ENCODE peak calls at places on chromosome 12, in seven cellular contexts. One of them, this sample, is unnamed.

GRCh38 chr12:17215754-17216153 is 609.8 kb upstream of the LMO3 start:
- DNase-seq in astrocyte of the spinal cord: no peak
- DNase-seq in Panc1: no peak
- DNase-seq in prostate gland: no peak
- DNase-seq in IMR-90: no peak
- DNase-seq in Calu3: peak; percentile 18
- DNase-seq in fibroblast of pulmonary artery: no peak
- DNase-seq in this sample: no peak

GRCh38 chr12:121787063-121787774 is 6.3 kb downstream of the RHOF start:
- DNase-seq in astrocyte of the spinal cord: no peak
- DNase-seq in Panc1: no peak
- DNase-seq in prostate gland: no peak
- DNase-seq in IMR-90: no peak
- DNase-seq in Calu3: peak; percentile 50
- DNase-seq in fibroblast of pulmonary artery: no peak
- DNase-seq in this sample: no peak

GRCh38 chr12:58544281-58544680 is 376.0 kb downstream of the LRIG3 start:
- DNase-seq in astrocyte of the spinal cord: no peak
- DNase-seq in Panc1: no peak
- DNase-seq in prostate gland: no peak
- DNase-seq in IMR-90: no peak
- DNase-seq in Calu3: no peak
- DNase-seq in fibroblast of pulmonary artery: no peak
- DNase-seq in this sample: no peak

GRCh38 chr12:96698965-96699364 is 208.1 kb upstream of the NEDD1 start:
- DNase-seq in astrocyte of the spinal cord: no peak
- DNase-seq in Panc1: no peak
- DNase-seq in prostate gland: no peak
- DNase-seq in IMR-90: no peak
- DNase-seq in Calu3: no peak
- DNase-seq in fibroblast of pulmonary artery: no peak
- DNase-seq in this sample: no peak

GRCh38 chr12:112433551-112433950 is 14.8 kb downstream of the PTPN11 start:
- DNase-seq in astrocyte of the spinal cord: no peak
- DNase-seq in Panc1: no peak
- DNase-seq in prostate gland: no peak
- DNase-seq in IMR-90: no peak
- DNase-seq in Calu3: no peak
- DNase-seq in fibroblast of pulmonary artery: no peak
- DNase-seq in this sample: no peak

GRCh38 chr12:46763230-46763629 is 62.6 kb downstream of the SLC38A4 start:
- DNase-seq in astrocyte of the spinal cord: no peak
- DNase-seq in Panc1: no peak
- DNase-seq in prostate gland: no peak
- DNase-seq in IMR-90: no peak
- DNase-seq in Calu3: no peak
- DNase-seq in fibroblast of pulmonary artery: no peak
- DNase-seq in this sample: no peak

GRCh38 chr12:45324391-45324790 is 108.5 kb downstream of the ANO6 start:
- DNase-seq in astrocyte of the spinal cord: no peak
- DNase-seq in Panc1: no peak
- DNase-seq in prostate gland: no peak
- DNase-seq in IMR-90: peak; percentile 28
- DNase-seq in Calu3: no peak
- DNase-seq in fibroblast of pulmonary artery: no peak
- DNase-seq in this sample: no peak

GRCh38 chr12:2648406-2648805 is 146.4 kb upstream of the FKBP4 start:
- DNase-seq in astrocyte of the spinal cord: no peak
- DNase-seq in Panc1: no peak
- DNase-seq in prostate gland: no peak
- DNase-seq in IMR-90: no peak
- DNase-seq in Calu3: no peak
- DNase-seq in fibroblast of pulmonary artery: no peak
- DNase-seq in this sample: no peak

GRCh38 chr12:15522574-15523187 is 200.4 kb downstream of the PTPRO start:
- DNase-seq in astrocyte of the spinal cord: peak; percentile 56
- DNase-seq in Panc1: no peak
- DNase-seq in prostate gland: peak; percentile 11
- DNase-seq in IMR-90: peak; percentile 34
- DNase-seq in Calu3: peak; percentile 21
- DNase-seq in fibroblast of pulmonary artery: peak; percentile 73
- DNase-seq in this sample: no peak

GRCh38 chr12:123075591-123076171 is 75.2 kb downstream of the PITPNM2 start:
- DNase-seq in astrocyte of the spinal cord: peak; percentile 50
- DNase-seq in Panc1: no peak
- DNase-seq in prostate gland: peak; percentile 52
- DNase-seq in IMR-90: no peak
- DNase-seq in Calu3: no peak
- DNase-seq in fibroblast of pulmonary artery: no peak
- DNase-seq in this sample: no peak

GRCh38 chr12:119200601-119201000 is 21.9 kb downstream of the HSPB8 start:
- DNase-seq in astrocyte of the spinal cord: no peak
- DNase-seq in Panc1: no peak
- DNase-seq in prostate gland: no peak
- DNase-seq in IMR-90: no peak
- DNase-seq in Calu3: no peak
- DNase-seq in fibroblast of pulmonary artery: no peak
- DNase-seq in this sample: no peak

GRCh38 chr12:145369-145960 is 68.5 kb downstream of the SLC6A12 start:
- DNase-seq in astrocyte of the spinal cord: no peak
- DNase-seq in Panc1: no peak
- DNase-seq in prostate gland: no peak
- DNase-seq in IMR-90: no peak
- DNase-seq in Calu3: no peak
- DNase-seq in fibroblast of pulmonary artery: no peak
- DNase-seq in this sample: no peak

GRCh38 chr12:20264608-20265114 is 103.7 kb upstream of the PDE3A start:
- DNase-seq in astrocyte of the spinal cord: no peak
- DNase-seq in Panc1: no peak
- DNase-seq in prostate gland: no peak
- DNase-seq in IMR-90: peak; percentile 6
- DNase-seq in Calu3: no peak
- DNase-seq in fibroblast of pulmonary artery: no peak
- DNase-seq in this sample: no peak

GRCh38 chr12:130120012-130120805 is 42.1 kb upstream of the FZD10 start:
- DNase-seq in astrocyte of the spinal cord: no peak
- DNase-seq in Panc1: no peak
- DNase-seq in prostate gland: no peak
- DNase-seq in IMR-90: no peak
- DNase-seq in Calu3: no peak
- DNase-seq in fibroblast of pulmonary artery: no peak
- DNase-seq in this sample: no peak

GRCh38 chr12:124814741-124815613 is 48.7 kb downstream of the SCARB1 start:
- DNase-seq in astrocyte of the spinal cord: no peak
- DNase-seq in Panc1: no peak
- DNase-seq in prostate gland: no peak
- DNase-seq in IMR-90: no peak
- DNase-seq in Calu3: no peak
- DNase-seq in fibroblast of pulmonary artery: no peak
- DNase-seq in this sample: no peak

GRCh38 chr12:69908208-69908607 is 83.2 kb downstream of the MYRFL start:
- DNase-seq in astrocyte of the spinal cord: no peak
- DNase-seq in Panc1: no peak
- DNase-seq in prostate gland: no peak
- DNase-seq in IMR-90: no peak
- DNase-seq in Calu3: no peak
- DNase-seq in fibroblast of pulmonary artery: peak; percentile 85
- DNase-seq in this sample: no peak

GRCh38 chr12:728781-729180 is 23.6 kb upstream of the WNK1 start:
- DNase-seq in astrocyte of the spinal cord: no peak
- DNase-seq in Panc1: no peak
- DNase-seq in prostate gland: no peak
- DNase-seq in IMR-90: no peak
- DNase-seq in Calu3: no peak
- DNase-seq in fibroblast of pulmonary artery: no peak
- DNase-seq in this sample: no peak

GRCh38 chr12:38144601-38145436 is 171.8 kb upstream of the ALG10B start:
- DNase-seq in astrocyte of the spinal cord: no peak
- DNase-seq in Panc1: no peak
- DNase-seq in prostate gland: no peak
- DNase-seq in IMR-90: no peak
- DNase-seq in Calu3: peak; percentile 34
- DNase-seq in fibroblast of pulmonary artery: no peak
- DNase-seq in this sample: no peak

GRCh38 chr12:49019435-49020317 is 1.1 kb upstream of the PRKAG1 start:
- DNase-seq in astrocyte of the spinal cord: peak; percentile 20
- DNase-seq in Panc1: no peak
- DNase-seq in prostate gland: no peak
- DNase-seq in IMR-90: peak; percentile 23
- DNase-seq in Calu3: peak; percentile 46
- DNase-seq in fibroblast of pulmonary artery: peak; percentile 38
- DNase-seq in this sample: peak; percentile 58
- TF ChIP-seq CTCF in astrocyte of the spinal cord: peak; percentile 39
- TF ChIP-seq CTCF in Panc1: no peak
- TF ChIP-seq CTCF in prostate gland: no peak
- TF ChIP-seq CTCF in IMR-90: peak; percentile 41
- TF ChIP-seq CTCF in Calu3: peak; percentile 14
- TF ChIP-seq CTCF in fibroblast of pulmonary artery: peak; percentile 43
- TF ChIP-seq CTCF in this sample: peak; percentile 47

GRCh38 chr12:52125499-52125900 is 46.0 kb downstream of the SMIM41 start:
- DNase-seq in astrocyte of the spinal cord: no peak
- DNase-seq in Panc1: no peak
- DNase-seq in prostate gland: no peak
- DNase-seq in IMR-90: no peak
- DNase-seq in Calu3: no peak
- DNase-seq in fibroblast of pulmonary artery: no peak
- DNase-seq in this sample: no peak

GRCh38 chr12:52130695-52131094 is 51.2 kb downstream of the SMIM41 start:
- DNase-seq in astrocyte of the spinal cord: no peak
- DNase-seq in Panc1: no peak
- DNase-seq in prostate gland: no peak
- DNase-seq in IMR-90: no peak
- DNase-seq in Calu3: no peak
- DNase-seq in fibroblast of pulmonary artery: no peak
- DNase-seq in this sample: no peak

GRCh38 chr12:52126050-52126604 is 46.6 kb downstream of the SMIM41 start:
- DNase-seq in astrocyte of the spinal cord: no peak
- DNase-seq in Panc1: no peak
- DNase-seq in prostate gland: no peak
- DNase-seq in IMR-90: no peak
- DNase-seq in Calu3: no peak
- DNase-seq in fibroblast of pulmonary artery: no peak
- DNase-seq in this sample: no peak

GRCh38 chr12:52127683-52128450 is 48.4 kb downstream of the SMIM41 start:
- DNase-seq in astrocyte of the spinal cord: no peak
- DNase-seq in Panc1: no peak
- DNase-seq in prostate gland: no peak
- DNase-seq in IMR-90: no peak
- DNase-seq in Calu3: no peak
- DNase-seq in fibroblast of pulmonary artery: no peak
- DNase-seq in this sample: no peak

DNA sequence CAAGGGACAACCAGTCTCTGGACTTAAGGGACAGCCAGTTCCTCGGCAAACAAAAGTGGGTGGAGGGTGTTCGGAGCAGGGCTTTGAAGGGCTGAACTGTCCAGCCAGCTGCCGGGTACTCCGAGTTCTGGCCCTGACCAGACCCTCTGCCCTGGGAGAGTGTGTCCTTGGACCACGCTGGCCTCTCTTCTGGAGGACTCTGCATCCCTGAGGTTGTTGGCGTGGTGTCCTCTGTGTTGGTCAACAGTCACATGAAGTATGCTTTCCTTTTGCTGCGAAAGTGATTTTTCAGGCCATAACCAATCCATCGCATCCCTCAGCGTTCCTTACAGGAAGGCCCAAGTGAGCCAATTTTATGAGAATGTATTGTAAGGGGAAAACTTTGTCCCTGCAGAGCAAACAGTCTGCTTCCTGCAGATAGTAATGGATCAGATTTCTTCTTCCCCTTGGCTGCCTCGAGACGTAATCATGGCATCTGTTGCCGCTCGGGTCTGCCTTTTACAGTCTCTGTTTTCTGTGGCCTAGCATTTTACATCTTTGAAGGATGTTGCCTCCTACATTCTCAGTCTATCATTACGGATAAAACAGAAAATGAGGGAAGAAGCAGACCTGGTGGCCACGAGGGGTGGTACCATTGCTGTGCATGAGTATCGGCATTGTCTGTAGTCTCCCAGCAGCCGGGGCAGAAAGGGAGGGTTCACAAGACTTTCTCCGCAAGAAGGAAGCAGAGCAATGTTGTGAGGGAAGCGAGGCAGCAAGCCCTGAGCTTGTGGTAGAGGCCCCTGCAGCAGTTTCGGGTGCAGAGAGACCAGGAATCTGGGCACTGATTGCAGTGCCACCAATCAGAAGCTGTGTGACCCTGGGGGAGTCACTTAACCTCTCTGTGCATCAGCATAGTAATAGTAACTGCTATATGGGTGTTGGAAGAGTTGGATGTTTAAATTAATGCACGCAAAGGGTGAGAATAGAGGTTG is 47.4 kb downstream of the SMIM41 start:
- DNase-seq in astrocyte of the spinal cord: no peak
- DNase-seq in Panc1: no peak
- DNase-seq in prostate gland: peak; percentile 86
- DNase-seq in IMR-90: peak; percentile 39
- DNase-seq in Calu3: no peak
- DNase-seq in fibroblast of pulmonary artery: peak; percentile 62
- DNase-seq in this sample: peak; percentile 2
- TF ChIP-seq CTCF in astrocyte of the spinal cord: no peak
- TF ChIP-seq CTCF in Panc1: no peak
- TF ChIP-seq CTCF in prostate gland: no peak
- TF ChIP-seq CTCF in IMR-90: no peak
- TF ChIP-seq CTCF in Calu3: no peak
- TF ChIP-seq CTCF in fibroblast of pulmonary artery: no peak
- TF ChIP-seq CTCF in this sample: no peak

GRCh38 chr12:82329508-82329907 is 28.7 kb downstream of the CCDC59 start:
- DNase-seq in astrocyte of the spinal cord: no peak
- DNase-seq in Panc1: no peak
- DNase-seq in prostate gland: no peak
- DNase-seq in IMR-90: no peak
- DNase-seq in Calu3: no peak
- DNase-seq in fibroblast of pulmonary artery: no peak
- DNase-seq in this sample: no peak
- TF ChIP-seq CTCF in astrocyte of the spinal cord: no peak
- TF ChIP-seq CTCF in Panc1: no peak
- TF ChIP-seq CTCF in prostate gland: no peak
- TF ChIP-seq CTCF in IMR-90: no peak
- TF ChIP-seq CTCF in Calu3: no peak
- TF ChIP-seq CTCF in fibroblast of pulmonary artery: no peak
- TF ChIP-seq CTCF in this sample: no peak

GRCh38 chr12:76083246-76083735 is 1.2 kb downstream of the NAP1L1 start:
- DNase-seq in astrocyte of the spinal cord: no peak
- DNase-seq in Panc1: no peak
- DNase-seq in prostate gland: no peak
- DNase-seq in IMR-90: no peak
- DNase-seq in Calu3: no peak
- DNase-seq in fibroblast of pulmonary artery: no peak
- DNase-seq in this sample: no peak

GRCh38 chr12:76083761-76084276 is 666 bp downstream of the NAP1L1 start:
- DNase-seq in astrocyte of the spinal cord: peak; percentile 70
- DNase-seq in Panc1: no peak
- DNase-seq in prostate gland: peak; percentile 56
- DNase-seq in IMR-90: peak; percentile 62
- DNase-seq in Calu3: peak; percentile 81
- DNase-seq in fibroblast of pulmonary artery: peak; percentile 67
- DNase-seq in this sample: peak; percentile 33

GRCh38 chr12:76081909-76082308 is 2.6 kb downstream of the NAP1L1 start:
- DNase-seq in astrocyte of the spinal cord: no peak
- DNase-seq in Panc1: no peak
- DNase-seq in prostate gland: no peak
- DNase-seq in IMR-90: no peak
- DNase-seq in Calu3: no peak
- DNase-seq in fibroblast of pulmonary artery: no peak
- DNase-seq in this sample: no peak

GRCh38 chr12:76084277-76085158 is at the start of gene NAP1L1:
- DNase-seq in astrocyte of the spinal cord: peak; percentile 99
- DNase-seq in Panc1: peak; percentile 69
- DNase-seq in prostate gland: peak; percentile 97
- DNase-seq in IMR-90: peak; percentile 98
- DNase-seq in Calu3: peak; percentile 98
- DNase-seq in fibroblast of pulmonary artery: peak; percentile 98
- DNase-seq in this sample: peak; percentile 78

GRCh38 chr12:76085159-76085868 is 829 bp upstream of the NAP1L1 start:
- DNase-seq in astrocyte of the spinal cord: peak; percentile 43
- DNase-seq in Panc1: no peak
- DNase-seq in prostate gland: no peak
- DNase-seq in IMR-90: peak; percentile 77
- DNase-seq in Calu3: no peak
- DNase-seq in fibroblast of pulmonary artery: peak; percentile 49
- DNase-seq in this sample: no peak
- TF ChIP-seq CTCF in astrocyte of the spinal cord: peak; percentile 42
- TF ChIP-seq CTCF in Panc1: peak; percentile 74
- TF ChIP-seq CTCF in prostate gland: no peak
- TF ChIP-seq CTCF in IMR-90: peak; percentile 36
- TF ChIP-seq CTCF in Calu3: peak; percentile 13
- TF ChIP-seq CTCF in fibroblast of pulmonary artery: peak; percentile 13
- TF ChIP-seq CTCF in this sample: peak; percentile 39